ENCODE peak calls at places on chromosome 14, in eight cellular contexts. L, H, W, P, U, B, S and Q are unnamed samples.

GRCh38 chr14:20873370-20874177 is 17.6 kb upstream of the RNASE3 start:
- DNase-seq in S (peak; percentile 87), W (peak; percentile 87), U (peak; percentile 78), L (peak; percentile 66), H (peak; percentile 90), B (peak; percentile 77), P (peak; percentile 84), Q (peak; percentile 72)

GRCh38 chr14:24838945-24839616 is 205.1 kb upstream of the GZMB start:
- DNase-seq in B (no peak), W (no peak), S (no peak), L (no peak), P (no peak), H (no peak), U (no peak), Q (peak; percentile 44)

GRCh38 chr14:94125659-94126418 is 3.6 kb downstream of the IFI27L2 start:
- DNase-seq in P (no peak), H (no peak), W (no peak), L (no peak), B (no peak), U (no peak), S (no peak), Q (no peak)

GRCh38 chr14:26851793-26852192 is 254.0 kb upstream of the NOVA1 start:
- DNase-seq in W (no peak), H (no peak), P (no peak), L (no peak), S (no peak), B (no peak), U (no peak), Q (no peak)

GRCh38 chr14:26466862-26467261 is 131.0 kb downstream of the NOVA1 start:
- DNase-seq in W (no peak), P (no peak), B (no peak), L (no peak), H (no peak), U (no peak), S (no peak), Q (no peak)

GRCh38 chr14:29937116-29937515 is 9.5 kb upstream of the PRKD1 start:
- DNase-seq in L (no peak), P (no peak), S (no peak), H (no peak), B (peak; percentile 61), U (no peak), W (no peak), Q (peak; percentile 7)

GRCh38 chr14:101215936-101216335 is 312.4 kb upstream of the RTL1 start:
- DNase-seq in H (no peak), S (no peak), P (no peak), B (no peak), W (no peak), U (no peak), L (no peak), Q (no peak)

GRCh38 chr14:97282210-97282609 is 485.0 kb downstream of the VRK1 start:
- DNase-seq in W (no peak), H (no peak), P (no peak), L (no peak), U (no peak), S (peak; percentile 64), B (no peak), Q (no peak)

GRCh38 chr14:60215127-60215444 is 33.9 kb upstream of the PPM1A start:
- DNase-seq in U (no peak), W (no peak), H (no peak), P (no peak), L (no peak), B (no peak), S (no peak), Q (no peak)

GRCh38 chr14:55131782-55132181 is 2.7 kb downstream of the LGALS3 start:
- DNase-seq in P (no peak), S (peak; percentile 22), H (no peak), U (no peak), B (peak; percentile 74), L (no peak), W (no peak), Q (no peak)

GRCh38 chr14:38623661-38624060 is 367.8 kb upstream of the CLEC14A start:
- DNase-seq in H (no peak), S (no peak), P (no peak), L (no peak), B (peak; percentile 21), W (no peak), U (no peak), Q (no peak)

GRCh38 chr14:73188501-73188903 is 48.8 kb upstream of the PAPLN start:
- DNase-seq in P (no peak), B (peak; percentile 76), U (no peak), W (no peak), L (no peak), H (no peak), S (no peak), Q (peak; percentile 67)

GRCh38 chr14:73887704-73888459 is 1.2 kb downstream of the ZNF410 start:
- DNase-seq in H (no peak), U (no peak), L (no peak), P (no peak), W (no peak), B (no peak), S (no peak), Q (peak; percentile 4)

GRCh38 chr14:60721331-60722162 is 2.6 kb downstream of the SIX4 start:
- DNase-seq in S (peak; percentile 4), L (peak; percentile 43), B (peak; percentile 68), P (peak; percentile 51), H (peak; percentile 63), U (peak; percentile 79), W (peak; percentile 61), Q (peak; percentile 46)

GRCh38 chr14:77320238-77320935 is at the start of gene POMT2:
- DNase-seq in B (peak; percentile 81), U (peak; percentile 91), L (peak; percentile 93), S (peak; percentile 94), H (peak; percentile 96), W (peak; percentile 95), P (peak; percentile 93), Q (peak; percentile 78)

GRCh38 chr14:75257241-75257640 is 21.4 kb upstream of the FOS start:
- DNase-seq in P (no peak), H (no peak), L (no peak), U (no peak), S (no peak), W (no peak), B (peak; percentile 56), Q (no peak)

GRCh38 chr14:89507521-89507920 is 90.5 kb upstream of the FOXN3 start:
- DNase-seq in B (peak; percentile 83), S (peak; percentile 64), H (no peak), L (no peak), W (no peak), P (no peak), U (no peak), Q (peak; percentile 67)

GRCh38 chr14:64549805-64550538 is at the start of gene PPP1R36:
- DNase-seq in B (no peak), P (peak; percentile 72), W (peak; percentile 33), S (peak; percentile 22), H (peak; percentile 64), L (peak; percentile 41), U (peak; percentile 51), Q (no peak)

GRCh38 chr14:100304825-100305445 is 1.3 kb downstream of the SLC25A29 start:
- DNase-seq in S (no peak), L (no peak), U (peak; percentile 37), P (peak; percentile 78), H (no peak), B (peak; percentile 19), W (no peak), Q (peak; percentile 58)

GRCh38 chr14:63204407-63205280 is at the start of gene RHOJ:
- DNase-seq in U (no peak), H (peak; percentile 25), S (no peak), B (peak; percentile 2), P (peak; percentile 8), L (no peak), W (peak; percentile 33), Q (peak; percentile 45)

GRCh38 chr14:63205850-63206249 is 1.6 kb downstream of the RHOJ start:
- DNase-seq in H (no peak), B (no peak), L (no peak), U (no peak), S (no peak), P (no peak), W (no peak), Q (peak; percentile 49)

GRCh38 chr14:63205281-63205575 is 985 bp downstream of the RHOJ start:
- DNase-seq in L (no peak), W (no peak), U (no peak), S (no peak), H (no peak), B (peak; percentile 8), P (no peak), Q (peak; percentile 56)

GRCh38 chr14:63203015-63203414 is 1.2 kb upstream of the RHOJ start:
- DNase-seq in B (no peak), H (no peak), U (no peak), W (no peak), P (no peak), L (no peak), S (no peak), Q (no peak)

GRCh38 chr14:63203618-63204406 is 431 bp upstream of the RHOJ start:
- DNase-seq in W (peak; percentile 76), L (no peak), P (peak; percentile 57), H (peak; percentile 32), S (peak; percentile 11), U (no peak), B (peak; percentile 88), Q (peak; percentile 98)
- TF ChIP-seq CTCF in W (no peak), L (no peak), P (no peak), H (no peak), S (no peak), U (no peak), B (peak; percentile 11), Q (peak; percentile 31)

GRCh38 chr14:22303589-22304195 is 285.3 kb downstream of the DAD1 start:
- DNase-seq in U (no peak), S (no peak), P (no peak), L (no peak), W (no peak), H (no peak), B (peak; percentile 25), Q (peak; percentile 27)
- TF ChIP-seq CTCF in U (no peak), S (no peak), P (peak; percentile 14), L (no peak), W (peak; percentile 72), H (peak; percentile 79), B (peak; percentile 54), Q (peak; percentile 58)

GRCh38 chr14:50056457-50056856 is 59.9 kb downstream of the VCPKMT start:
- DNase-seq in P (no peak), L (no peak), U (no peak), S (no peak), W (no peak), H (no peak), B (no peak), Q (no peak)

GRCh38 chr14:50057331-50057730 is 59.0 kb downstream of the VCPKMT start:
- DNase-seq in B (no peak), S (no peak), P (no peak), L (no peak), U (no peak), H (no peak), W (no peak), Q (no peak)

GRCh38 chr14:50058112-50058511 is 58.3 kb downstream of the VCPKMT start:
- DNase-seq in W (no peak), S (no peak), L (no peak), U (no peak), B (no peak), P (no peak), H (no peak), Q (no peak)

GRCh38 chr14:50053935-50054334 is 62.4 kb downstream of the VCPKMT start:
- DNase-seq in H (no peak), S (no peak), W (no peak), P (no peak), U (no peak), B (no peak), L (no peak), Q (no peak)

GRCh38 chr14:50055461-50056228 is 60.7 kb downstream of the VCPKMT start:
- DNase-seq in P (no peak), U (no peak), L (no peak), W (no peak), S (no peak), H (no peak), B (no peak), Q (no peak)
- TF ChIP-seq CTCF in P (no peak), U (no peak), L (no peak), W (no peak), S (no peak), H (no peak), B (no peak), Q (peak; percentile 20)

GRCh38 chr14:22434030-22434429 is 155.0 kb downstream of the DAD1 start:
- DNase-seq in B (no peak), L (no peak), P (no peak), W (no peak), H (no peak), S (no peak), U (no peak), Q (no peak)
- TF ChIP-seq CTCF in B (no peak), L (no peak), P (no peak), W (no peak), H (no peak), S (no peak), U (no peak), Q (peak; percentile 10)